ENCODE peak calls at places on chromosomes 5 and 9, in eight cellular contexts. D is omental fat pad, E is fibroblast of lung, X is brain microvascular endothelial cell, V is fibroblast of pulmonary artery, K is psoas muscle, F is Peyer's patch, A is mammary epithelial cell. N is an unnamed sample.

GRCh38 chr5:95907740-95908706 is 53.6 kb downstream of the ELL2 start:
- DNase-seq in D (no peak), E (no peak), X (no peak), V (no peak), K (no peak), F (no peak), A (no peak), N (no peak)

GRCh38 chr5:23631283-23632045 is 124.1 kb downstream of the PRDM9 start:
- DNase-seq in D (no peak), E (peak), X (peak), V (peak), K (no peak), F (no peak), A (peak), N (no peak)

GRCh38 chr5:19891658-19892057 is 96.3 kb downstream of the CDH18 start:
- DNase-seq in D (no peak), E (peak), X (peak), V (peak), K (no peak), F (no peak), A (peak), N (no peak)

GRCh38 chr9:75601280-75601679 is 289.2 kb upstream of the PCSK5 start:
- DNase-seq in D (no peak), E (no peak), X (peak), V (no peak), K (no peak), F (no peak), A (peak), N (no peak)

GRCh38 chr5:67476531-67476930 is 279.9 kb upstream of the CD180 start:
- DNase-seq in D (no peak), E (peak), X (no peak), V (no peak), K (no peak), F (no peak), A (peak), N (no peak)

GRCh38 chr9:137836831-137837241 is 40.7 kb upstream of the CACNA1B start:
- DNase-seq in D (no peak), E (no peak), X (no peak), V (no peak), K (no peak), F (no peak), A (no peak), N (no peak)

GRCh38 chr5:41176952-41177351 is 36.4 kb downstream of the C6 start:
- DNase-seq in D (no peak), E (peak), X (no peak), V (peak), K (no peak), F (no peak), A (no peak), N (no peak)

GRCh38 chr9:16031971-16032370 is 479.1 kb downstream of the CCDC171 start:
- DNase-seq in D (no peak), E (peak), X (no peak), V (no peak), K (no peak), F (no peak), A (peak), N (no peak)

GRCh38 chr5:171623551-171624097 is 162.0 kb upstream of the SMIM23 start:
- DNase-seq in D (no peak), E (no peak), X (no peak), V (no peak), K (no peak), F (no peak), A (no peak), N (no peak)

GRCh38 chr9:136182850-136183422 is 22.0 kb downstream of the LHX3 start:
- DNase-seq in D (no peak), E (no peak), X (no peak), V (no peak), K (no peak), F (no peak), A (no peak), N (no peak)

GRCh38 chr9:35760651-35761050 is 6.6 kb upstream of the MSMP start:
- DNase-seq in D (no peak), E (peak), X (peak), V (peak), K (no peak), F (no peak), A (peak), N (no peak)

GRCh38 chr5:52560366-52560765 is 227.3 kb upstream of the ITGA1 start:
- DNase-seq in D (no peak), E (no peak), X (no peak), V (peak), K (no peak), F (no peak), A (peak), N (no peak)

GRCh38 chr5:80125962-80126480 is 90.9 kb downstream of the THBS4 start:
- DNase-seq in D (no peak), E (peak), X (peak), V (peak), K (no peak), F (no peak), A (peak), N (no peak)

GRCh38 chr5:82885657-82886389 is 191.4 kb downstream of the TMEM167A start:
- DNase-seq in D (no peak), E (peak), X (peak), V (no peak), K (no peak), F (no peak), A (peak), N (no peak)

GRCh38 chr5:19538607-19539006 is 449.4 kb downstream of the CDH18 start:
- DNase-seq in D (no peak), E (no peak), X (no peak), V (no peak), K (no peak), F (no peak), A (no peak), N (no peak)

GRCh38 chr9:121819511-121820231 is 168.2 kb downstream of the DAB2IP start:
- DNase-seq in D (no peak), E (peak), X (peak), V (no peak), K (no peak), F (peak), A (no peak), N (no peak)

GRCh38 chr9:36911601-36912412 is 122.3 kb downstream of the PAX5 start:
- DNase-seq in D (no peak), E (no peak), X (no peak), V (no peak), K (no peak), F (no peak), A (no peak), N (no peak)

GRCh38 chr5:34686762-34687268 is 30.7 kb downstream of the RAI14 start:
- DNase-seq in D (peak), E (peak), X (peak), V (peak), K (no peak), F (peak), A (peak), N (peak)

GRCh38 chr5:13990896-13991295 is 46.4 kb upstream of the DNAH5 start:
- DNase-seq in D (no peak), E (no peak), X (no peak), V (no peak), K (no peak), F (no peak), A (peak), N (no peak)

GRCh38 chr9:15873573-15874177 is 320.8 kb downstream of the CCDC171 start:
- DNase-seq in D (no peak), E (peak), X (peak), V (peak), K (no peak), F (no peak), A (peak), N (no peak)

GRCh38 chr5:72641164-72641563 is 134.0 kb upstream of the ZNF366 start:
- DNase-seq in D (no peak), E (no peak), X (no peak), V (no peak), K (no peak), F (no peak), A (no peak), N (no peak)

GRCh38 chr9:12415361-12415760 is 277.8 kb upstream of the TYRP1 start:
- DNase-seq in D (no peak), E (no peak), X (no peak), V (no peak), K (no peak), F (no peak), A (no peak), N (no peak)

GRCh38 chr5:166992874-166993722 is 1298.3 kb upstream of the WWC1 start:
- DNase-seq in D (no peak), E (peak), X (no peak), V (no peak), K (no peak), F (no peak), A (no peak), N (no peak)

GRCh38 chr9:124697326-124698200 is 73.5 kb downstream of the NR6A1 start:
- DNase-seq in D (no peak), E (peak), X (peak), V (peak), K (no peak), F (no peak), A (peak), N (no peak)

GRCh38 chr9:92176068-92176799 is 61.0 kb upstream of the SPTLC1 start:
- DNase-seq in D (no peak), E (no peak), X (no peak), V (peak), K (no peak), F (no peak), A (no peak), N (no peak)

GRCh38 chr9:90167920-90168319 is 474.7 kb downstream of the DIRAS2 start:
- DNase-seq in D (no peak), E (no peak), X (no peak), V (no peak), K (no peak), F (no peak), A (no peak), N (no peak)

GRCh38 chr5:142447887-142448286 is 123.1 kb upstream of the SPRY4 start:
- DNase-seq in D (no peak), E (no peak), X (no peak), V (no peak), K (no peak), F (no peak), A (no peak), N (no peak)

GRCh38 chr9:136345281-136346156 is 18.0 kb downstream of the DNLZ start:
- DNase-seq in D (no peak), E (peak), X (no peak), V (peak), K (peak), F (peak), A (peak), N (peak)

GRCh38 chr5:77366717-77367500 is 125.2 kb downstream of the WDR41 start:
- DNase-seq in D (no peak), E (no peak), X (no peak), V (no peak), K (no peak), F (no peak), A (no peak), N (no peak)
- TF ChIP-seq CTCF in D (no peak), E (peak), X (no peak), V (no peak), K (no peak), F (no peak), A (no peak), N (no peak)

GRCh38 chr9:130896233-130897012 is at the start of gene QRFP:
- DNase-seq in D (no peak), E (no peak), X (no peak), V (no peak), K (no peak), F (no peak), A (no peak), N (no peak)

GRCh38 chr9:130897105-130897751 is 616 bp upstream of the QRFP start:
- DNase-seq in D (no peak), E (no peak), X (no peak), V (no peak), K (no peak), F (no peak), A (no peak), N (no peak)

GRCh38 chr9:130894546-130894945 is 2.1 kb downstream of the QRFP start:
- DNase-seq in D (no peak), E (no peak), X (no peak), V (no peak), K (no peak), F (no peak), A (no peak), N (no peak)

GRCh38 chr9:130895038-130895437 is 1.6 kb downstream of the QRFP start:
- DNase-seq in D (no peak), E (no peak), X (no peak), V (no peak), K (no peak), F (no peak), A (no peak), N (no peak)

GRCh38 chr9:130895481-130896232 is 955 bp downstream of the QRFP start:
- DNase-seq in D (no peak), E (no peak), X (peak), V (no peak), K (no peak), F (no peak), A (no peak), N (no peak)
- TF ChIP-seq CTCF in D (no peak), E (no peak), X (no peak), V (no peak), K (no peak), F (no peak), A (no peak), N (no peak)

DNA sequence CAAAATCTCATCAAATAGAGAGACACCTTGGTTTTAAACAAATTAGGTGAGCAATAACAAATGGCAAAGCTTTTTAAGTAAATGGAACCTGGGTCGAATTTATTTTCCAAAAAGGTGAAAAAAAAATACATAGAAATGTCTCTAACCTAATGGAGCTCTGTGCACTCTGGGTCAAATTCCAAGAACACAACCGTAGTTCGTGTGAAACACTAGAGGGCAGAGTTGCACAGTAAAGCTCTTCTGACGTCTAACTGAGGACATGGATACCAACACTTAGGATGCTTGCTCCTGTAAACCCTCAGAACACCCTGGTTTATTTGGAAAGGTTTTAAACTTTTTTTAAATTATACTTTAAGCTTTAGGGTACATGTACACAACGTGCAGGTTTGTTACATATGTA is 18.9 kb downstream of the MARCHF11 start:
- DNase-seq in D (no peak), E (peak), X (peak), V (peak), K (no peak), F (peak), A (peak), N (no peak)
- TF ChIP-seq CTCF in D (no peak), E (peak), X (peak), V (peak), K (peak), F (no peak), A (peak), N (peak)

DNA sequence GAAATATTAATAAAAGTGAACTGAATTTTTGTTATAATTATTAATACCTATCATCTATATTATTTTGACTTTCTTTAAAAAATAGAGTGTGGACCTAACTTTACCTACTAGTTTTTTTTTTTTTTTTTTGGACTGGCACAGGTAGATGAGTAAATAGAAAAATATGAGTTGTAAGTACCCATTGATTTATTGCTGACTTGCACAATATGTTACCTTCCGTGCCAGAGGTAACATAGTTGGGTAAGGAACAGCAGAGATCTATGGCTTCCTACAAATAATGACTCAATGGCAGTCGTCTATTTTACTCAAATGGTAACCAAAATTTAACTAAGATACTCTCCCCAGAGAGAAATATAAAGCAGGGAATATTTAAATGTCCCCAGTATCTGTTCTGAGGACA is 1212.8 kb downstream of the PTPRD start:
- DNase-seq in D (no peak), E (no peak), X (no peak), V (no peak), K (no peak), F (no peak), A (no peak), N (no peak)
- TF ChIP-seq CTCF in D (no peak), E (no peak), X (no peak), V (no peak), K (no peak), F (no peak), A (no peak), N (no peak)